ENCODE peak calls at places on chromosomes 4 and X, in seven cellular contexts. One of them, this sample, is unnamed.

GRCh38 chrX:140091276-140091886 is 126.1 kb upstream of the CXorf66 start:
- DNase-seq in T-helper 1 cell: peak
- DNase-seq in K562: peak
- DNase-seq in A673: peak
- DNase-seq in HS-27A: no peak
- DNase-seq in GM10248: peak
- DNase-seq in GM13976: peak
- DNase-seq in this sample: no peak

GRCh38 chr4:183448436-183448835 is 4.0 kb downstream of the CDKN2AIP start:
- DNase-seq in HS-27A: no peak
- DNase-seq in GM10248: no peak
- DNase-seq in GM13976: no peak
- DNase-seq in K562: no peak
- DNase-seq in T-helper 1 cell: no peak
- DNase-seq in A673: no peak
- DNase-seq in this sample: no peak

GRCh38 chr4:95572304-95572991 is 23.7 kb upstream of the UNC5C start:
- DNase-seq in T-helper 1 cell: no peak
- DNase-seq in K562: no peak
- DNase-seq in GM10248: no peak
- DNase-seq in HS-27A: no peak
- DNase-seq in GM13976: no peak
- DNase-seq in A673: peak
- DNase-seq in this sample: peak

GRCh38 chr4:89247951-89248350 is 59.6 kb downstream of the GPRIN3 start:
- DNase-seq in A673: no peak
- DNase-seq in GM10248: no peak
- DNase-seq in GM13976: no peak
- DNase-seq in K562: no peak
- DNase-seq in T-helper 1 cell: no peak
- DNase-seq in HS-27A: no peak
- DNase-seq in this sample: no peak

GRCh38 chr4:74624351-74625151 is 169.8 kb downstream of the BTC start:
- DNase-seq in GM13976: no peak
- DNase-seq in A673: no peak
- DNase-seq in HS-27A: peak
- DNase-seq in K562: no peak
- DNase-seq in T-helper 1 cell: no peak
- DNase-seq in GM10248: no peak
- DNase-seq in this sample: peak

GRCh38 chrX:104018126-104018525 is 4.6 kb upstream of the H2BW1 start:
- DNase-seq in HS-27A: no peak
- DNase-seq in K562: no peak
- DNase-seq in GM10248: no peak
- DNase-seq in T-helper 1 cell: no peak
- DNase-seq in GM13976: no peak
- DNase-seq in A673: no peak
- DNase-seq in this sample: no peak

GRCh38 chr4:88859191-88859812 is 161.7 kb upstream of the NAP1L5 start:
- DNase-seq in A673: no peak
- DNase-seq in K562: no peak
- DNase-seq in HS-27A: no peak
- DNase-seq in T-helper 1 cell: no peak
- DNase-seq in GM13976: no peak
- DNase-seq in GM10248: no peak
- DNase-seq in this sample: no peak

GRCh38 chr4:2384245-2384644 is 34.2 kb downstream of the ZFYVE28 start:
- DNase-seq in GM13976: no peak
- DNase-seq in T-helper 1 cell: no peak
- DNase-seq in GM10248: no peak
- DNase-seq in A673: no peak
- DNase-seq in K562: no peak
- DNase-seq in HS-27A: no peak
- DNase-seq in this sample: no peak

GRCh38 chrX:134406977-134407376 is 53.0 kb upstream of the HPRT1 start:
- DNase-seq in A673: no peak
- DNase-seq in GM10248: no peak
- DNase-seq in HS-27A: no peak
- DNase-seq in GM13976: no peak
- DNase-seq in K562: no peak
- DNase-seq in T-helper 1 cell: no peak
- DNase-seq in this sample: no peak

GRCh38 chr4:2261110-2261852 is 628 bp downstream of the MXD4 start:
- DNase-seq in K562: peak
- DNase-seq in GM13976: peak
- DNase-seq in HS-27A: no peak
- DNase-seq in T-helper 1 cell: peak
- DNase-seq in GM10248: peak
- DNase-seq in A673: peak
- DNase-seq in this sample: no peak

GRCh38 chr4:80010316-80010715 is 62.7 kb downstream of the ANTXR2 start:
- DNase-seq in A673: no peak
- DNase-seq in K562: no peak
- DNase-seq in T-helper 1 cell: no peak
- DNase-seq in HS-27A: no peak
- DNase-seq in GM13976: no peak
- DNase-seq in GM10248: no peak
- DNase-seq in this sample: no peak

GRCh38 chr4:72318771-72319170 is 250.2 kb downstream of the ADAMTS3 start:
- DNase-seq in GM10248: no peak
- DNase-seq in GM13976: no peak
- DNase-seq in HS-27A: no peak
- DNase-seq in A673: no peak
- DNase-seq in K562: no peak
- DNase-seq in T-helper 1 cell: no peak
- DNase-seq in this sample: no peak

GRCh38 chrX:119726900-119727555 is 31.4 kb upstream of the SOWAHD start:
- DNase-seq in GM10248: no peak
- DNase-seq in K562: no peak
- DNase-seq in A673: no peak
- DNase-seq in T-helper 1 cell: no peak
- DNase-seq in GM13976: no peak
- DNase-seq in HS-27A: no peak
- DNase-seq in this sample: no peak

GRCh38 chrX:96407501-96407900 is 277.1 kb upstream of the DIAPH2 start:
- DNase-seq in GM10248: no peak
- DNase-seq in T-helper 1 cell: no peak
- DNase-seq in GM13976: no peak
- DNase-seq in A673: no peak
- DNase-seq in K562: no peak
- DNase-seq in HS-27A: no peak
- DNase-seq in this sample: no peak

GRCh38 chr4:100414016-100414790 is 103.6 kb downstream of the EMCN start:
- DNase-seq in GM10248: no peak
- DNase-seq in A673: no peak
- DNase-seq in HS-27A: no peak
- DNase-seq in K562: no peak
- DNase-seq in T-helper 1 cell: no peak
- DNase-seq in GM13976: no peak
- DNase-seq in this sample: no peak

GRCh38 chr4:71147261-71147660 is 153.8 kb downstream of the DCK start:
- DNase-seq in K562: no peak
- DNase-seq in GM10248: no peak
- DNase-seq in GM13976: no peak
- DNase-seq in T-helper 1 cell: no peak
- DNase-seq in HS-27A: no peak
- DNase-seq in A673: no peak
- DNase-seq in this sample: no peak

GRCh38 chr4:173958445-173958844 is 325.0 kb downstream of the FBXO8 start:
- DNase-seq in HS-27A: no peak
- DNase-seq in K562: no peak
- DNase-seq in T-helper 1 cell: no peak
- DNase-seq in A673: peak
- DNase-seq in GM10248: no peak
- DNase-seq in GM13976: no peak
- DNase-seq in this sample: peak

GRCh38 chr4:121675715-121676114 is 21.1 kb downstream of the ANXA5 start:
- DNase-seq in GM10248: no peak
- DNase-seq in HS-27A: no peak
- DNase-seq in K562: no peak
- DNase-seq in A673: no peak
- DNase-seq in T-helper 1 cell: no peak
- DNase-seq in GM13976: no peak
- DNase-seq in this sample: no peak

GRCh38 chr4:148327683-148328082 is 114.5 kb downstream of the NR3C2 start:
- DNase-seq in HS-27A: no peak
- DNase-seq in T-helper 1 cell: no peak
- DNase-seq in GM10248: no peak
- DNase-seq in GM13976: no peak
- DNase-seq in A673: no peak
- DNase-seq in K562: no peak
- DNase-seq in this sample: no peak

GRCh38 chr4:3685081-3685645 is 81.0 kb upstream of the ADRA2C start:
- DNase-seq in GM10248: no peak
- DNase-seq in K562: no peak
- DNase-seq in A673: no peak
- DNase-seq in GM13976: no peak
- DNase-seq in HS-27A: no peak
- DNase-seq in T-helper 1 cell: no peak
- DNase-seq in this sample: no peak

GRCh38 chrX:18291006-18291545 is 63.4 kb downstream of the SCML2 start:
- DNase-seq in A673: no peak
- DNase-seq in GM10248: no peak
- DNase-seq in GM13976: no peak
- DNase-seq in K562: no peak
- DNase-seq in T-helper 1 cell: no peak
- DNase-seq in HS-27A: no peak
- DNase-seq in this sample: no peak

GRCh38 chrX:55759478-55759877 is 41.9 kb downstream of the RRAGB start:
- DNase-seq in K562: no peak
- DNase-seq in GM13976: no peak
- DNase-seq in HS-27A: no peak
- DNase-seq in A673: no peak
- DNase-seq in T-helper 1 cell: no peak
- DNase-seq in GM10248: no peak
- DNase-seq in this sample: no peak

GRCh38 chr4:69832326-69833030 is 27.5 kb downstream of the SULT1E1 start:
- DNase-seq in K562: no peak
- DNase-seq in T-helper 1 cell: no peak
- DNase-seq in GM13976: no peak
- DNase-seq in HS-27A: no peak
- DNase-seq in A673: no peak
- DNase-seq in GM10248: no peak
- DNase-seq in this sample: peak

GRCh38 chr4:25446611-25447010 is 69.5 kb downstream of the ANAPC4 start:
- DNase-seq in GM10248: no peak
- DNase-seq in T-helper 1 cell: no peak
- DNase-seq in K562: no peak
- DNase-seq in GM13976: no peak
- DNase-seq in A673: no peak
- DNase-seq in HS-27A: no peak
- DNase-seq in this sample: no peak

GRCh38 chrX:44093431-44093830 is 120.2 kb upstream of the NDP start:
- DNase-seq in A673: no peak
- DNase-seq in HS-27A: no peak
- DNase-seq in T-helper 1 cell: no peak
- DNase-seq in GM13976: no peak
- DNase-seq in K562: no peak
- DNase-seq in GM10248: no peak
- DNase-seq in this sample: no peak